ENCODE peak calls at places on chromosome 9, in six cellular contexts. One of them, this sample, is unnamed.

GRCh38 chr9:130010151-130010988 is 32.6 kb downstream of the FNBP1 start:
- ATAC-seq in Right ventricle myocardium inferior: no peak
- ATAC-seq in activated CD8-positive, alpha-beta memory T cell treated with anti-CD3 and anti-CD28 coated beads, Interleukin-2, amount 10 ng/mL, durations not matched to agents 7 days and 5 days: peak
- ATAC-seq in aorta: no peak
- ATAC-seq in PC-3: no peak
- ATAC-seq in naive B cell: peak
- ATAC-seq in this sample: peak

GRCh38 chr9:1458503-1458902 is 408.3 kb downstream of the DMRT2 start:
- ATAC-seq in Right ventricle myocardium inferior: no peak
- ATAC-seq in activated CD8-positive, alpha-beta memory T cell treated with anti-CD3 and anti-CD28 coated beads, Interleukin-2, amount 10 ng/mL, durations not matched to agents 7 days and 5 days: no peak
- ATAC-seq in aorta: peak
- ATAC-seq in PC-3: peak
- ATAC-seq in naive B cell: no peak
- ATAC-seq in this sample: no peak

GRCh38 chr9:4563105-4563504 is 72.8 kb downstream of the SLC1A1 start:
- ATAC-seq in Right ventricle myocardium inferior: no peak
- ATAC-seq in activated CD8-positive, alpha-beta memory T cell treated with anti-CD3 and anti-CD28 coated beads, Interleukin-2, amount 10 ng/mL, durations not matched to agents 7 days and 5 days: peak
- ATAC-seq in aorta: no peak
- ATAC-seq in PC-3: no peak
- ATAC-seq in naive B cell: no peak
- ATAC-seq in this sample: no peak

GRCh38 chr9:87725900-87726709 is at the start of gene CTSL:
- ATAC-seq in Right ventricle myocardium inferior: peak
- ATAC-seq in activated CD8-positive, alpha-beta memory T cell treated with anti-CD3 and anti-CD28 coated beads, Interleukin-2, amount 10 ng/mL, durations not matched to agents 7 days and 5 days: peak
- ATAC-seq in aorta: peak
- ATAC-seq in PC-3: peak
- ATAC-seq in naive B cell: no peak
- ATAC-seq in this sample: peak

GRCh38 chr9:109459423-109459822 is 38.7 kb downstream of the PTPN3 start:
- ATAC-seq in Right ventricle myocardium inferior: no peak
- ATAC-seq in activated CD8-positive, alpha-beta memory T cell treated with anti-CD3 and anti-CD28 coated beads, Interleukin-2, amount 10 ng/mL, durations not matched to agents 7 days and 5 days: no peak
- ATAC-seq in aorta: no peak
- ATAC-seq in PC-3: no peak
- ATAC-seq in naive B cell: no peak
- ATAC-seq in this sample: no peak

GRCh38 chr9:95505676-95506437 is 10.9 kb downstream of the PTCH1 start:
- ATAC-seq in Right ventricle myocardium inferior: no peak
- ATAC-seq in activated CD8-positive, alpha-beta memory T cell treated with anti-CD3 and anti-CD28 coated beads, Interleukin-2, amount 10 ng/mL, durations not matched to agents 7 days and 5 days: no peak
- ATAC-seq in aorta: no peak
- ATAC-seq in PC-3: no peak
- ATAC-seq in naive B cell: peak
- ATAC-seq in this sample: peak

GRCh38 chr9:17847908-17848307 is 269.0 kb downstream of the SH3GL2 start:
- ATAC-seq in Right ventricle myocardium inferior: no peak
- ATAC-seq in activated CD8-positive, alpha-beta memory T cell treated with anti-CD3 and anti-CD28 coated beads, Interleukin-2, amount 10 ng/mL, durations not matched to agents 7 days and 5 days: no peak
- ATAC-seq in aorta: no peak
- ATAC-seq in PC-3: no peak
- ATAC-seq in naive B cell: no peak
- ATAC-seq in this sample: no peak

GRCh38 chr9:109781086-109781485 is 1.1 kb downstream of the PALM2AKAP2 start:
- ATAC-seq in Right ventricle myocardium inferior: peak
- ATAC-seq in activated CD8-positive, alpha-beta memory T cell treated with anti-CD3 and anti-CD28 coated beads, Interleukin-2, amount 10 ng/mL, durations not matched to agents 7 days and 5 days: no peak
- ATAC-seq in aorta: no peak
- ATAC-seq in PC-3: no peak
- ATAC-seq in naive B cell: no peak
- ATAC-seq in this sample: no peak

GRCh38 chr9:2173170-2173569 is 158.0 kb downstream of the SMARCA2 start:
- ATAC-seq in Right ventricle myocardium inferior: peak
- ATAC-seq in activated CD8-positive, alpha-beta memory T cell treated with anti-CD3 and anti-CD28 coated beads, Interleukin-2, amount 10 ng/mL, durations not matched to agents 7 days and 5 days: no peak
- ATAC-seq in aorta: no peak
- ATAC-seq in PC-3: no peak
- ATAC-seq in naive B cell: no peak
- ATAC-seq in this sample: no peak

GRCh38 chr9:117516676-117517632 is 102.1 kb upstream of the ASTN2 start:
- ATAC-seq in Right ventricle myocardium inferior: no peak
- ATAC-seq in activated CD8-positive, alpha-beta memory T cell treated with anti-CD3 and anti-CD28 coated beads, Interleukin-2, amount 10 ng/mL, durations not matched to agents 7 days and 5 days: no peak
- ATAC-seq in aorta: no peak
- ATAC-seq in PC-3: no peak
- ATAC-seq in naive B cell: no peak
- ATAC-seq in this sample: no peak

GRCh38 chr9:77583366-77583626 is 64.8 kb downstream of the GNA14 start:
- ATAC-seq in Right ventricle myocardium inferior: no peak
- ATAC-seq in activated CD8-positive, alpha-beta memory T cell treated with anti-CD3 and anti-CD28 coated beads, Interleukin-2, amount 10 ng/mL, durations not matched to agents 7 days and 5 days: no peak
- ATAC-seq in aorta: no peak
- ATAC-seq in PC-3: no peak
- ATAC-seq in naive B cell: no peak
- ATAC-seq in this sample: no peak

GRCh38 chr9:29325855-29326254 is 1752.6 kb upstream of the C9orf72 start:
- ATAC-seq in Right ventricle myocardium inferior: no peak
- ATAC-seq in activated CD8-positive, alpha-beta memory T cell treated with anti-CD3 and anti-CD28 coated beads, Interleukin-2, amount 10 ng/mL, durations not matched to agents 7 days and 5 days: no peak
- ATAC-seq in aorta: no peak
- ATAC-seq in PC-3: no peak
- ATAC-seq in naive B cell: no peak
- ATAC-seq in this sample: no peak

GRCh38 chr9:115972362-115972761 is 181.2 kb upstream of the PAPPA start:
- ATAC-seq in Right ventricle myocardium inferior: no peak
- ATAC-seq in activated CD8-positive, alpha-beta memory T cell treated with anti-CD3 and anti-CD28 coated beads, Interleukin-2, amount 10 ng/mL, durations not matched to agents 7 days and 5 days: no peak
- ATAC-seq in aorta: no peak
- ATAC-seq in PC-3: peak
- ATAC-seq in naive B cell: no peak
- ATAC-seq in this sample: no peak

GRCh38 chr9:109098960-109099308 is 20.8 kb downstream of the TMEM245 start:
- ATAC-seq in Right ventricle myocardium inferior: no peak
- ATAC-seq in activated CD8-positive, alpha-beta memory T cell treated with anti-CD3 and anti-CD28 coated beads, Interleukin-2, amount 10 ng/mL, durations not matched to agents 7 days and 5 days: no peak
- ATAC-seq in aorta: peak
- ATAC-seq in PC-3: no peak
- ATAC-seq in naive B cell: no peak
- ATAC-seq in this sample: peak

This sample was measured in gastroesophageal sphincter.